ENCODE peak calls at places on chromosome 6, in seven cellular contexts. K is Peyer's patch, I is transverse colon, H is A549, E is uterus, B is stomach, Z is heart left ventricle. W is an unnamed sample.

GRCh38 chr6:52958546-52959255 is 36.4 kb downstream of the GSTA4 start:
- DNase-seq in Z (no peak), K (no peak), E (no peak), B (no peak), I (no peak), H (no peak), W (no peak)

GRCh38 chr6:24357336-24358218 is at the start of gene DCDC2:
- DNase-seq in Z (no peak), H (peak; percentile 24), I (peak; percentile 83), B (peak; percentile 82), K (peak; percentile 77), E (no peak), W (peak; percentile 9)

GRCh38 chr6:107115695-107116327 is 496 bp upstream of the BEND3 start:
- DNase-seq in B (peak; percentile 51), E (peak; percentile 20), I (peak; percentile 59), K (peak; percentile 55), H (peak; percentile 35), Z (peak; percentile 33), W (peak; percentile 58)

GRCh38 chr6:12269100-12269499 is 21.1 kb upstream of the EDN1 start:
- DNase-seq in Z (no peak), E (no peak), K (no peak), B (no peak), I (no peak), H (no peak), W (no peak)

GRCh38 chr6:101722991-101723579 is 329.6 kb downstream of the GRIK2 start:
- DNase-seq in E (no peak), H (no peak), K (no peak), B (no peak), I (no peak), Z (no peak), W (no peak)

GRCh38 chr6:83592770-83593394 is 80.5 kb downstream of the PRSS35 start:
- DNase-seq in K (no peak), E (no peak), H (peak; percentile 13), Z (no peak), B (no peak), I (no peak), W (peak; percentile 14)

GRCh38 chr6:140478631-140479030 is 1104.2 kb upstream of the CITED2 start:
- DNase-seq in Z (no peak), B (no peak), H (no peak), I (no peak), K (no peak), E (no peak), W (no peak)

GRCh38 chr6:119482850-119483285 is 133.3 kb upstream of the MAN1A1 start:
- DNase-seq in Z (no peak), I (no peak), B (peak; percentile 34), E (no peak), K (no peak), H (no peak), W (peak; percentile 90)

GRCh38 chr6:27768556-27768955 is 143.6 kb downstream of the OR2B2 start:
- DNase-seq in H (no peak), I (no peak), B (no peak), Z (no peak), E (no peak), K (no peak), W (no peak)

GRCh38 chr6:128567029-128567428 is 46.6 kb upstream of the PTPRK start:
- DNase-seq in K (no peak), Z (no peak), E (no peak), I (no peak), B (no peak), H (no peak), W (no peak)

GRCh38 chr6:142846883-142847287 is 98.1 kb downstream of the HIVEP2 start:
- DNase-seq in H (no peak), Z (peak; percentile 67), K (no peak), I (no peak), B (no peak), E (peak; percentile 33), W (no peak)

GRCh38 chr6:51266569-51266968 is 447.9 kb downstream of the TFAP2B start:
- DNase-seq in Z (no peak), K (no peak), H (no peak), E (no peak), B (no peak), I (no peak), W (no peak)

GRCh38 chr6:36755435-36756348 is 58.1 kb downstream of the RAB44 start:
- DNase-seq in K (peak; percentile 73), H (no peak), E (no peak), Z (no peak), B (peak; percentile 38), I (peak; percentile 52), W (peak; percentile 24)
- TF ChIP-seq POLR2A in K (no peak), H (no peak), E (no peak), Z (no peak), B (no peak), I (no peak), W (no peak)

GRCh38 chr6:136643850-136644596 is 93.8 kb upstream of the MAP7 start:
- DNase-seq in E (peak; percentile 87), Z (peak; percentile 93), I (peak; percentile 93), B (peak; percentile 98), H (peak; percentile 26), K (peak; percentile 96), W (peak; percentile 66)

GRCh38 chr6:136644597-136644952 is 94.4 kb upstream of the MAP7 start:
- DNase-seq in Z (no peak), I (no peak), K (no peak), H (no peak), B (no peak), E (no peak), W (no peak)

GRCh38 chr6:136646377-136646776 is 96.2 kb upstream of the MAP7 start:
- DNase-seq in K (no peak), B (no peak), I (no peak), E (no peak), Z (no peak), H (no peak), W (no peak)

GRCh38 chr6:136651982-136652381 is 101.8 kb upstream of the MAP7 start:
- DNase-seq in H (no peak), I (no peak), Z (no peak), K (no peak), B (no peak), E (no peak), W (no peak)

DNA sequence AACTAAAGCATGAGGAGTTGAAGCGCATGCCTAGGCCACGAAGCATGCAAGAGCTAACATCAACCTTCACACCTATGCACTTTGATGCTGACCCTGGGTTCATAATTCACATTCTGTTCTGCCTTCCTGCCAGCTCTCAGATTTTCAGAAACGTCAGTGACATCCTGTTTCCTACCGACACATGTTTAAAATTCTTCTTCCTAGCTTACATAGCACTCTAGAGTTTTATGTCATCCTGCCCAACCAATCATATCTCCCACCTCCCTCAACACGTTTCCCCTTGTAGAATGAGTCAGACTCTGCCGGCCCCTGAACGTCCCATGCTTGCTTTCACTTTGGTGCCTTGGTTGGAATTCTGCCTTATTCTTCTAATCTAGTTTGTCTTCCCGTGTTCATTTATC is 97.1 kb upstream of the MAP7 start:
- DNase-seq in I (no peak), H (no peak), E (peak; percentile 21), Z (peak; percentile 38), B (peak; percentile 41), K (peak; percentile 51), W (no peak)
- TF ChIP-seq POLR2A in I (no peak), H (no peak), E (no peak), Z (no peak), B (no peak), K (no peak), W (no peak)

DNA sequence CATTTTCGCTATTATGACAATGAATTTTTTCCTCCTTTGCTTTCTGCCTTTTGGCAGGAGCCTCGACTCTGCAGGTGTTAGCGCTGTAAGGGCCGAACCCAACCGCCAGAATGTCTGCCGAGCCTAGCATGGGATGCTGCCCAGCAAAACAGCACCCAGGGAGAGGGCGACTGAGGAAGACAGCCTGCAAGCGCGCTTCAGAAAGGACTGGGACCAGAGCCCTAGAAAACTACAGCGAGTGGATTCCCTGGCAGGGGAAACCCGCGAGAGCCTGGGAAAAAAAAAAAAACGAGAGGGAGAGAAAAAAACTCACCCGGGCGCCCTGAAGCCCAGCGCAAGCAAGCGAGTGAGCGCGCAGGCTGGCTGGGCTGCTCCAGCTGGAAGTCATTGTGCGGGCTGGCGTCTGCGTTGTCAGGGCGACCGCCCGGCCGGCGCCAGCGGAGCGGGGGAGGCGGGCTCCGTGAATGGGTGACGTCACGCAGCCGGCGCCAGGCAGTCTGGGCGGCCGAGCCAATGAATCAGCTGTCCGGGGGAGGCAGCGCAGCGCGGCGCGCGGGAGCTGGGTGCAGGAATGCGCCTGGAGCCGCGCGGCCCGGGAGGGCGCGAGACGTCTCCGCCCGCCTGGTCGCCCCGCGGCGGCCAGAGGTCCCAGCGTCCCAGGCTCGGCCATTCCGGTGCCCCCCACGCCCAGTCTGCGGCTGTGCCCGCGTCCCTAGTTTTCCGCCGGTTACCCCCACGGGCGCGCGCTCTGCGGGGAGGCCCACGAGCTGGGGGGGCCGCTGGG is 32.6 kb upstream of the ID4 start:
- DNase-seq in Z (peak; percentile 96), K (peak; percentile 93), I (peak; percentile 94), B (peak; percentile 95), E (peak; percentile 95), H (peak; percentile 44), W (peak; percentile 93)
- TF ChIP-seq POLR2A in Z (peak; percentile 88), K (peak; percentile 80), I (peak; percentile 53), B (no peak), E (peak; percentile 72), H (peak; percentile 30), W (peak; percentile 37)

GRCh38 chr6:31615748-31616147 is 714 bp downstream of the AIF1 start:
- DNase-seq in H (no peak), I (no peak), E (no peak), B (no peak), K (no peak), Z (no peak), W (no peak)
- TF ChIP-seq POLR2A in H (no peak), I (no peak), E (no peak), B (no peak), K (no peak), Z (no peak), W (no peak)

GRCh38 chr6:33052627-33053026 is 20.8 kb downstream of the HLA-DPA1 start:
- DNase-seq in Z (no peak), E (no peak), H (no peak), I (no peak), K (no peak), B (no peak), W (no peak)

GRCh38 chr6:33053230-33053629 is 20.2 kb downstream of the HLA-DPA1 start:
- DNase-seq in B (no peak), K (no peak), H (no peak), I (no peak), E (no peak), Z (no peak), W (no peak)

GRCh38 chr6:33061987-33062386 is 11.5 kb downstream of the HLA-DPA1 start:
- DNase-seq in I (no peak), K (no peak), H (no peak), E (no peak), Z (no peak), B (no peak), W (peak; percentile 5)

GRCh38 chr6:33057222-33058150 is 16.0 kb downstream of the HLA-DPA1 start:
- DNase-seq in H (no peak), Z (no peak), B (no peak), E (no peak), I (no peak), K (no peak), W (no peak)
- TF ChIP-seq POLR2A in H (no peak), Z (no peak), B (no peak), E (no peak), I (no peak), K (no peak), W (no peak)

W was measured in erythroblast.